ENCODE peak calls at places on chromosomes 12 and 14, in five cellular contexts. P is IMR-90, H is breast epithelium, J is sigmoid colon, E is body of pancreas. M is an unnamed sample.

GRCh38 chr12:12564911-12565310 is 2.2 kb upstream of the DUSP16 start:
- DNase-seq in J (no peak), P (no peak), H (no peak), E (no peak), M (no peak)

GRCh38 chr12:48000878-48001321 is 3.4 kb downstream of the COL2A1 start:
- DNase-seq in P (peak; percentile 47), J (peak; percentile 59), H (peak; percentile 52), E (no peak), M (peak; percentile 77)

GRCh38 chr12:62631531-62632520 is 165.2 kb downstream of the MON2 start:
- DNase-seq in J (peak; percentile 81), P (peak; percentile 61), E (peak; percentile 55), H (peak; percentile 69), M (peak; percentile 78)

GRCh38 chr14:75561013-75561432 is 17.4 kb upstream of the FLVCR2 start:
- DNase-seq in H (peak; percentile 87), P (peak; percentile 67), E (peak; percentile 91), J (peak; percentile 73), M (peak; percentile 56)

GRCh38 chr12:3295648-3296408 is 195.2 kb upstream of the PRMT8 start:
- DNase-seq in H (no peak), J (no peak), P (peak; percentile 30), E (peak; percentile 48), M (no peak)

GRCh38 chr12:96710127-96710745 is 196.8 kb upstream of the NEDD1 start:
- DNase-seq in P (no peak), J (no peak), E (no peak), H (no peak), M (no peak)

GRCh38 chr14:72049462-72049861 is 117.2 kb downstream of the RGS6 start:
- DNase-seq in E (no peak), J (no peak), H (no peak), P (no peak), M (no peak)

GRCh38 chr12:47088021-47088944 is 8.5 kb upstream of the AMIGO2 start:
- DNase-seq in J (peak; percentile 84), H (no peak), P (peak; percentile 61), E (no peak), M (no peak)

GRCh38 chr12:109483346-109483745 is 5.9 kb downstream of the UBE3B start:
- DNase-seq in H (no peak), J (no peak), E (no peak), P (no peak), M (no peak)

GRCh38 chr14:61480704-61481285 is 159.4 kb downstream of the PRKCH start:
- DNase-seq in P (no peak), E (no peak), H (no peak), J (no peak), M (no peak)

GRCh38 chr14:105844810-105845724 is 318.7 kb downstream of the TMEM121 start:
- DNase-seq in E (no peak), P (no peak), H (peak; percentile 46), J (no peak), M (no peak)

GRCh38 chr14:54487771-54488170 is 1.0 kb downstream of the GMFB start:
- DNase-seq in H (no peak), E (no peak), J (no peak), P (peak; percentile 53), M (peak; percentile 26)

GRCh38 chr14:37843969-37844607 is 248.7 kb downstream of the TTC6 start:
- DNase-seq in H (no peak), P (no peak), J (no peak), E (no peak), M (no peak)

GRCh38 chr14:86961106-86961716 is 1031.8 kb downstream of the GALC start:
- DNase-seq in E (peak; percentile 5), H (no peak), P (peak; percentile 3), J (no peak), M (no peak)

GRCh38 chr12:52175411-52176350 is 16.1 kb downstream of the KRT80 start:
- DNase-seq in J (no peak), E (no peak), H (no peak), P (no peak), M (no peak)

GRCh38 chr14:37617864-37618365 is 22.5 kb downstream of the TTC6 start:
- DNase-seq in H (no peak), P (no peak), J (no peak), E (no peak), M (no peak)

GRCh38 chr12:54300732-54301427 is at the start of gene NFE2:
- DNase-seq in J (no peak), H (peak; percentile 75), E (peak; percentile 70), P (peak; percentile 77), M (peak; percentile 49)

GRCh38 chr12:54306925-54307731 is 6.3 kb upstream of the NFE2 start:
- DNase-seq in J (peak; percentile 76), P (no peak), E (peak; percentile 81), H (peak; percentile 77), M (peak; percentile 81)

GRCh38 chr12:54301428-54302045 is 722 bp upstream of the NFE2 start:
- DNase-seq in E (no peak), P (no peak), J (peak; percentile 45), H (no peak), M (no peak)

GRCh38 chr12:54300267-54300731 is 516 bp downstream of the NFE2 start:
- DNase-seq in H (no peak), P (no peak), J (no peak), E (no peak), M (no peak)

DNA sequence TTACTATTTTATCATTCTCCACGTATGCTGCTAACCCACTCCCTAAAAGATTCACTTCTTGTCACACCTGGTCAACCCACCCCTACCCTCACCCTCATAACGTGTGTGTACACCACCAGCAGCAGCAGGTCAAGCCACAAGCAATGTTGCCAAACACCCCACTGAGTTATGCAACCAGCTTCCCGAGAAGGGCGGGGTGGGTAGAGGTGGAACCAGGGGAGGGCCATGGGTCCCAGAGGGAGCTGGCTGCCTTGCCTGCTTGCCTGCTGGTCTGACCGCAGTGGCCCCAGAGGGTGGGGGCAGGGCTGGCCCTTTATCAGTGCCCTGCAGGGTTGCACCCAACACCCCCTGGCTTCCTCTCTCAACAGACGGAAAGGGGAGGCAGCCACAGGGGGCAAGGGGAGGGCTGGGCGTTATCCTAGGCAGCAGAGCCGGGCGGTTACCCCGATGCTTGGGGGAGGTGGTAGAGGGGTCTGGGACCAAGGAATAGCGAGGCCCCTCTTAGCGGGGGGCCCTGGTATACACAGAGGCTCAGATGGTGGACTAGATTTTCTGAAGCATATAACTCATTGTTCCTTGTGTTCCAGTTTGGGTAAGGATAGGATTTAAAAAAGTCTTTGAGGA is 3.5 kb upstream of the NFE2 start:
- DNase-seq in P (no peak), H (peak; percentile 65), J (peak; percentile 71), E (peak; percentile 81), M (peak; percentile 59)
- TF ChIP-seq POLR2A in P (no peak), H (no peak), J (no peak), E (no peak), M (no peak)

DNA sequence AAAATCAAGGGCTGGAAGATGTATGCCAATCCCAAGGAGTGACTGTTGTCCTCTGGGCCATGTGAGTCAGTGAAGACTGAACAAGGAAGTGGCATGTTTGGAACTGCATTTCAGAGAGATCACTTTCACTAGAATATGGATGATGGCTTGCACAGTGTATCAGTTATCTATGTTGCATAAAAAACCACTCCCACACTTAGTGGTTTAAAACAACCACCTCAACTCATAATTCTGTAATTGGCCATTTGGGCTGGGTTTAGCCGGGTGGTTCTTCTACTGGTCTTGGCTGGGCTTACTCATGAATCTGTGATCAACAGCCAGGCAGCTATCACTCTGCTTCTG is 15.4 kb downstream of the BDKRB1 start:
- DNase-seq in H (no peak), P (no peak), E (no peak), J (no peak), M (no peak)
- TF ChIP-seq POLR2A in H (no peak), P (no peak), E (no peak), J (no peak), M (no peak)

GRCh38 chr12:24081581-24081980 is 132.1 kb upstream of the SOX5 start:
- DNase-seq in P (no peak), H (no peak), E (no peak), J (no peak), M (no peak)

GRCh38 chr12:24081092-24081529 is 131.6 kb upstream of the SOX5 start:
- DNase-seq in J (no peak), E (no peak), P (no peak), H (no peak), M (no peak)

GRCh38 chr12:24087294-24087693 is 137.8 kb upstream of the SOX5 start:
- DNase-seq in P (no peak), J (no peak), E (no peak), H (no peak), M (no peak)

GRCh38 chr12:24083787-24084186 is 134.3 kb upstream of the SOX5 start:
- DNase-seq in J (no peak), P (no peak), H (no peak), E (no peak), M (no peak)

GRCh38 chr12:24084800-24085199 is 135.3 kb upstream of the SOX5 start:
- DNase-seq in H (no peak), J (no peak), E (no peak), P (no peak), M (no peak)
- TF ChIP-seq POLR2A in H (no peak), J (no peak), E (no peak), P (no peak), M (no peak)

GRCh38 chr12:120317258-120318105 is 10.1 kb downstream of the PLA2G1B start:
- DNase-seq in J (peak; percentile 100), H (peak; percentile 99), P (peak; percentile 99), E (peak; percentile 100), M (peak; percentile 96)
- TF ChIP-seq POLR2A in J (peak; percentile 59), H (peak; percentile 87), P (peak; percentile 71), E (peak; percentile 93), M (peak; percentile 72)

GRCh38 chr14:39140170-39140569 is 26.0 kb downstream of the GEMIN2 start:
- DNase-seq in H (no peak), E (no peak), J (no peak), P (no peak), M (no peak)

GRCh38 chr14:39145266-39145966 is 24.7 kb downstream of the TRAPPC6B start:
- DNase-seq in P (no peak), H (no peak), J (no peak), E (no peak), M (no peak)
- TF ChIP-seq POLR2A in P (no peak), H (no peak), J (no peak), E (no peak), M (no peak)

GRCh38 chr14:24141030-24141880 is at the start of gene EMC9:
- DNase-seq in E (peak; percentile 100), H (peak; percentile 100), J (peak; percentile 100), P (peak; percentile 99), M (peak; percentile 88)
- TF ChIP-seq POLR2A in E (peak; percentile 74), H (peak; percentile 64), J (peak; percentile 88), P (peak; percentile 84), M (peak; percentile 69)